ENCODE peak calls at places on chromosomes 1 and 21, in nine cellular contexts. B, X, P, T, J, R, E, M and K are unnamed samples.

GRCh38 chr21:41480086-41480690 is 27.8 kb downstream of the TMPRSS2 start:
- DNase-seq in J (no peak), M (no peak), E (no peak), X (peak; percentile 55), T (no peak), P (no peak), B (peak; percentile 86), R (no peak), K (no peak)

GRCh38 chr1:203673550-203674411 is 47.1 kb downstream of the ATP2B4 start:
- DNase-seq in P (peak; percentile 97), R (no peak), E (peak; percentile 43), M (no peak), X (peak; percentile 62), B (peak; percentile 38), T (no peak), J (peak; percentile 90), K (no peak)

GRCh38 chr1:233614173-233614742 is 352 bp downstream of the KCNK1 start:
- DNase-seq in T (no peak), R (no peak), E (peak; percentile 65), J (peak; percentile 29), B (peak; percentile 46), X (peak; percentile 30), M (no peak), P (peak; percentile 7), K (peak; percentile 62)

GRCh38 chr1:223815865-223816264 is 29.9 kb downstream of the TP53BP2 start:
- DNase-seq in M (no peak), P (no peak), R (no peak), B (no peak), J (no peak), E (no peak), X (no peak), T (no peak), K (no peak)

GRCh38 chr21:36125513-36126121 is 9.3 kb upstream of the CBR3 start:
- DNase-seq in R (no peak), P (peak; percentile 58), X (peak; percentile 76), B (peak; percentile 71), T (no peak), E (peak; percentile 76), J (no peak), M (no peak), K (no peak)

GRCh38 chr1:151985768-151986167 is 7.9 kb downstream of the S100A10 start:
- DNase-seq in J (no peak), M (no peak), B (no peak), T (no peak), R (no peak), P (no peak), E (no peak), X (no peak), K (no peak)

GRCh38 chr1:219629481-219629880 is 16.6 kb upstream of the ZC3H11B start:
- DNase-seq in E (no peak), B (no peak), J (no peak), T (no peak), X (no peak), P (no peak), M (no peak), R (no peak), K (no peak)

GRCh38 chr1:203495845-203496244 is 1.9 kb downstream of the OPTC start:
- DNase-seq in B (no peak), T (no peak), R (no peak), P (no peak), X (no peak), E (no peak), J (no peak), M (no peak), K (no peak)

GRCh38 chr1:8194481-8195227 is 123.3 kb upstream of the SLC45A1 start:
- DNase-seq in J (peak; percentile 87), B (no peak), P (peak; percentile 67), R (no peak), M (no peak), T (no peak), X (no peak), E (no peak), K (no peak)

GRCh38 chr1:232655041-232655745 is 25.3 kb upstream of the SIPA1L2 start:
- DNase-seq in P (no peak), E (no peak), R (no peak), B (no peak), M (no peak), J (no peak), T (no peak), X (no peak), K (no peak)

GRCh38 chr1:237799762-237800474 is 90.8 kb downstream of the ZP4 start:
- DNase-seq in B (peak; percentile 77), E (peak; percentile 90), J (no peak), M (no peak), X (no peak), T (no peak), P (no peak), R (no peak), K (no peak)

GRCh38 chr1:181087400-181087901 is 1.0 kb upstream of the IER5 start:
- DNase-seq in P (no peak), J (no peak), X (peak; percentile 45), E (no peak), B (no peak), R (no peak), T (no peak), M (no peak), K (no peak)

GRCh38 chr1:12408662-12409061 is 178.8 kb downstream of the VPS13D start:
- DNase-seq in P (no peak), X (no peak), T (no peak), M (no peak), B (no peak), J (no peak), R (no peak), E (no peak), K (no peak)

GRCh38 chr1:91555821-91556531 is 55.3 kb downstream of the CDC7 start:
- DNase-seq in J (no peak), P (peak; percentile 58), X (no peak), M (peak; percentile 68), T (no peak), B (no peak), R (no peak), E (no peak), K (no peak)

GRCh38 chr1:150366416-150367296 is 2.7 kb downstream of the RPRD2 start:
- DNase-seq in T (no peak), R (no peak), E (peak; percentile 25), X (no peak), B (no peak), P (peak; percentile 38), M (no peak), J (no peak), K (no peak)

GRCh38 chr1:150362721-150363425 is 1.1 kb upstream of the RPRD2 start:
- DNase-seq in P (no peak), J (no peak), E (peak; percentile 13), M (no peak), B (no peak), R (no peak), X (no peak), T (no peak), K (no peak)

GRCh38 chr1:150363426-150364230 is at the start of gene RPRD2:
- DNase-seq in P (peak; percentile 99), J (peak; percentile 99), T (peak; percentile 100), B (peak; percentile 99), X (peak; percentile 99), R (peak; percentile 97), E (peak; percentile 100), M (peak; percentile 100), K (peak; percentile 99)

GRCh38 chr1:150365945-150366344 is 2.0 kb downstream of the RPRD2 start:
- DNase-seq in R (no peak), B (no peak), M (no peak), E (no peak), X (no peak), T (no peak), J (no peak), P (peak; percentile 38), K (no peak)

GRCh38 chr1:150364231-150365003 is 470 bp downstream of the RPRD2 start:
- DNase-seq in T (peak; percentile 92), B (peak; percentile 84), P (peak; percentile 85), R (no peak), X (peak; percentile 83), J (peak; percentile 27), E (peak; percentile 80), M (peak; percentile 93), K (peak; percentile 69)
- TF ChIP-seq POLR2AphosphoS5 in T (no peak), B (no peak), P (peak; percentile 65), R (no peak), X (no peak), J (peak; percentile 55), E (peak; percentile 25), M (no peak), K (no peak)

DNA sequence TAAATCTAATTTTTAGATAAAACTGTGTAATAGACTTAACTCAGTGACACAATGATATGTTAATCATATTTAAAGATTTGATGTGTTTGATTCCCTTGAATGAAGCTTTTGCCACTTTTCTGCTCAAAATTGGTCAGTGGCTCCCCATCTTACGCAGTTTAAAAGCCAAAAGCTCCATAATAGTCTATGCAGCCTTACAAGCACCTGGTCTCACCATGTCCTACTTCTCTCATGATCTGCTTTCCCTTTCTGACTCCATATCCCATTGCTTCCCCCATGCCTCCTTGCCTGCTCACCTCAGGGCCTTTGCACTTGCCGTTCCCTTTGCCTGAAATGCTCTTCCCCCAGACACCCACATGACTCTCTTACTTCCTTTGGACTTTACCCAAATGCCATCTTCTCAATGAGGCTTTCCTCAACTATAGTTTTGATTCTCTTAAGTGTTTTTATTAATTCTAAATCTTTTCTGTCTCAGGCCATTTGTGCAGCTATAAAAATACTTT is 1.9 kb downstream of the ZBTB8A start:
- DNase-seq in R (no peak), X (no peak), J (no peak), B (no peak), P (no peak), M (no peak), E (no peak), T (no peak), K (no peak)
- H3K4me1 ChIP-seq in R (peaks cover 10% of the 10 kb centered on the region), X (peaks cover 20% of the 10 kb centered on the region), J (peaks cover 15% of the 10 kb centered on the region), B (peaks cover 11% of the 10 kb centered on the region), P (peaks cover 11% of the 10 kb centered on the region), M (peaks cover 21% of the 10 kb centered on the region), E (peaks cover 21% of the 10 kb centered on the region), T (peaks cover 19% of the 10 kb centered on the region), K (no peaks in the 10 kb centered on the region)

GRCh38 chr1:22665752-22666151 is 12.7 kb downstream of the C1QB start:
- DNase-seq in B (no peak), R (no peak), E (peak; percentile 80), M (no peak), P (peak; percentile 47), J (peak; percentile 24), X (no peak), T (no peak), K (no peak)
- TF ChIP-seq CTCF in B (no peak), R (peak; percentile 8), E (peak; percentile 91), M (no peak), P (peak; percentile 79), J (peak; percentile 67), X (no peak), T (no peak), K (no peak)

GRCh38 chr1:155127105-155127671 is 488 bp upstream of the EFNA1 start:
- DNase-seq in R (no peak), M (peak; percentile 93), E (peak; percentile 80), B (peak; percentile 82), X (peak; percentile 87), J (no peak), T (peak; percentile 83), P (peak; percentile 93), K (peak; percentile 83)
- TF ChIP-seq POLR2AphosphoS5 in R (peak; percentile 13), M (peak; percentile 31), E (no peak), B (peak; percentile 1), X (peak; percentile 91), J (no peak), T (no peak), P (no peak), K (peak; percentile 50)